ENCODE peak calls at places on chromosome 9, in five cellular contexts. P is ovary, X is upper lobe of right lung, Z is tibial nerve, H is heart left ventricle. W is an unnamed sample.

GRCh38 chr9:21996438-21996837 is 1.8 kb downstream of the CDKN2B-AS1 start:
- DNase-seq in P (no peak), X (no peak), Z (no peak), H (no peak), W (no peak)

GRCh38 chr9:115118471-115119156 is 657 bp upstream of the TNC start:
- DNase-seq in P (no peak), X (peak), Z (peak), H (peak), W (peak)

GRCh38 chr9:4866239-4866969 is 73.7 kb downstream of the RCL1 start:
- DNase-seq in P (no peak), X (no peak), Z (no peak), H (no peak), W (no peak)

GRCh38 chr9:97845130-97845529 is 7.9 kb upstream of the FOXE1 start:
- DNase-seq in P (no peak), X (no peak), Z (no peak), H (no peak), W (no peak)

GRCh38 chr9:85630676-85631075 is 111.1 kb downstream of the AGTPBP1 start:
- DNase-seq in P (no peak), X (no peak), Z (no peak), H (no peak), W (no peak)

GRCh38 chr9:6384732-6385131 is 28.3 kb upstream of the UHRF2 start:
- DNase-seq in P (no peak), X (no peak), Z (no peak), H (no peak), W (no peak)

GRCh38 chr9:126377521-126377920 is 50.9 kb downstream of the MVB12B start:
- DNase-seq in P (no peak), X (no peak), Z (no peak), H (no peak), W (no peak)

GRCh38 chr9:4620881-4621555 is 41.1 kb upstream of the PLPP6 start:
- DNase-seq in P (no peak), X (no peak), Z (no peak), H (no peak), W (peak)

GRCh38 chr9:136625101-136626065 is 37.3 kb upstream of the EGFL7 start:
- DNase-seq in P (peak), X (peak), Z (peak), H (peak), W (peak)
- TF ChIP-seq CTCF in P (peak), X (peak), Z (peak), H (peak), W (peak)

GRCh38 chr9:2284770-2285169 is 269.6 kb downstream of the SMARCA2 start:
- DNase-seq in P (no peak), X (no peak), Z (no peak), H (no peak), W (no peak)

GRCh38 chr9:2285411-2285810 is 270.3 kb downstream of the SMARCA2 start:
- DNase-seq in P (no peak), X (no peak), Z (no peak), H (no peak), W (no peak)

GRCh38 chr9:2281031-2281802 is 266.1 kb downstream of the SMARCA2 start:
- DNase-seq in P (no peak), X (no peak), Z (no peak), H (no peak), W (peak)

GRCh38 chr9:2286306-2286705 is 271.2 kb downstream of the SMARCA2 start:
- DNase-seq in P (no peak), X (no peak), Z (no peak), H (no peak), W (no peak)

GRCh38 chr9:2281803-2282185 is 266.6 kb downstream of the SMARCA2 start:
- DNase-seq in P (no peak), X (no peak), Z (no peak), H (no peak), W (peak)
- H3K4me3 ChIP-seq in P (no peak), X (no peak), Z (no peak), H (no peak), W (no peak)

GRCh38 chr9:134399435-134400056 is 73.3 kb downstream of the RXRA start:
- DNase-seq in P (no peak), X (no peak), Z (no peak), H (no peak), W (peak)
- TF ChIP-seq CTCF in P (no peak), X (peak), Z (peak), H (no peak), W (peak)

DNA sequence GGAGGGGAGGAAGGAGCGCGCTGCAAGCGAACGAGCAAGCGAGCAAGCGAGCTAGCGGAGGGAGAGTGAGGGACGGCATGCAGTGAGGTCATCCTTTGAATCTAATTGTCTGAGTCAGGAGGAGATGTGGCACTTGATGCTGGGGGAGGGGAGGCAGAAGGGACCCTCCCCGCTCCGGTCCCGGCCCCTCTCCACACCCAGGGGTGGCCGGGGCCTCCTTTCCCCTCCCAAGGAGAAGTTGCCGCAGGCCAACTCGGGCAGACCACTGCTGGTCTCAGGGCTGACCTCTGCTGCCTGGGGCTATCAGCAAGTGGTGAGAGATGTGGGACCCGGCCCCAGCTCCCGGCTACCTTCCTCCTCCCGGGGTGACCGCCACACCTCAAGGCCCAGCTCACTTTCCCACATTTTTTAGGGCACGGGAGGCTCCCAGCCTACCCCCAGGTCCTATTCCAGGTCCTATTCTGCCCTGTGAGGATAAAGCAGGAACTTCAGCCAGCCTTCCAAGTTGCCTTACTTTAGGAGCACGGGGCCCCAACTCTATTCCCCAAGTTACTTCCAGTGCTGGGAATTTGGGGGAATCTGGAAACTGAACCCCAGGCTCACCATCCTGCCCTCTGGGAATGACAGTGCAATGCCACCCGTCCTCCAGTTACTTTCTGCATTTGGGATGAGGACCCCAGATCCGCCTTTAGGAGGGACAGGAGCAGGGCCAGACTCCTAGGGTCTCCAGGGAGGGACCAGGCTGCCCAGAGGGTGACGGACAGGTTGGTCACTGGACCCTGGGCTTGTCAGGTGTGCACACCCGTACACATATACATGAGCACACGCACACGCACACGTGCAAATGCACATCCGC is 11.1 kb downstream of the CNTFR start:
- DNase-seq in P (peak), X (no peak), Z (no peak), H (no peak), W (peak)
- H3K4me3 ChIP-seq in P (no peak), X (no peak), Z (peak), H (peak), W (no peak)

W was measured in fibroblast of the aortic adventitia.